ENCODE peak calls at places on chromosomes 1 and 21, in seven cellular contexts. One of them, this sample, is unnamed.

GRCh38 chr1:46039571-46040052 is 92.8 kb downstream of the PIK3R3 start:
- DNase-seq in left ventricle myocardium inferior: no peak
- DNase-seq in AG09319: peak; percentile 42
- DNase-seq in GM12864: no peak
- DNase-seq in AG04450: no peak
- DNase-seq in MCF 10A: peak; percentile 95
- DNase-seq in spleen: no peak
- DNase-seq in this sample: no peak

GRCh38 chr21:34574581-34574980 is 40.3 kb downstream of the RCAN1 start:
- DNase-seq in AG04450: no peak
- DNase-seq in spleen: no peak
- DNase-seq in left ventricle myocardium inferior: no peak
- DNase-seq in AG09319: no peak
- DNase-seq in MCF 10A: no peak
- DNase-seq in GM12864: no peak
- DNase-seq in this sample: no peak

GRCh38 chr1:2530501-2531361 is 668 bp upstream of the HES5 start:
- DNase-seq in AG09319: no peak
- DNase-seq in GM12864: no peak
- DNase-seq in AG04450: no peak
- DNase-seq in MCF 10A: peak; percentile 72
- DNase-seq in left ventricle myocardium inferior: no peak
- DNase-seq in spleen: no peak
- DNase-seq in this sample: no peak

GRCh38 chr1:228165372-228166169 is at the start of gene IBA57:
- DNase-seq in AG09319: peak; percentile 99
- DNase-seq in GM12864: peak; percentile 95
- DNase-seq in MCF 10A: peak; percentile 100
- DNase-seq in AG04450: peak; percentile 97
- DNase-seq in left ventricle myocardium inferior: peak; percentile 100
- DNase-seq in spleen: peak; percentile 100
- DNase-seq in this sample: peak; percentile 99

GRCh38 chr1:10573446-10573845 is 98.7 kb downstream of the PEX14 start:
- DNase-seq in left ventricle myocardium inferior: no peak
- DNase-seq in AG04450: no peak
- DNase-seq in spleen: no peak
- DNase-seq in AG09319: no peak
- DNase-seq in GM12864: no peak
- DNase-seq in MCF 10A: no peak
- DNase-seq in this sample: no peak

GRCh38 chr1:21254335-21254951 is 35.8 kb downstream of the ECE1 start:
- DNase-seq in MCF 10A: no peak
- DNase-seq in GM12864: no peak
- DNase-seq in AG04450: no peak
- DNase-seq in spleen: no peak
- DNase-seq in left ventricle myocardium inferior: peak; percentile 65
- DNase-seq in AG09319: no peak
- DNase-seq in this sample: no peak

GRCh38 chr1:100037665-100038400 is 68.0 kb downstream of the SLC35A3 start:
- DNase-seq in MCF 10A: peak; percentile 84
- DNase-seq in AG09319: peak; percentile 59
- DNase-seq in left ventricle myocardium inferior: peak; percentile 92
- DNase-seq in spleen: peak; percentile 98
- DNase-seq in GM12864: peak; percentile 68
- DNase-seq in AG04450: peak; percentile 52
- DNase-seq in this sample: peak; percentile 94

GRCh38 chr21:46253610-46254124 is 25.1 kb upstream of the LSS start:
- DNase-seq in GM12864: peak; percentile 63
- DNase-seq in left ventricle myocardium inferior: no peak
- DNase-seq in MCF 10A: no peak
- DNase-seq in spleen: no peak
- DNase-seq in AG04450: no peak
- DNase-seq in AG09319: no peak
- DNase-seq in this sample: peak; percentile 83

GRCh38 chr1:53025034-53025777 is 36.8 kb upstream of the PODN start:
- DNase-seq in left ventricle myocardium inferior: peak; percentile 31
- DNase-seq in MCF 10A: peak; percentile 74
- DNase-seq in spleen: no peak
- DNase-seq in AG04450: no peak
- DNase-seq in GM12864: no peak
- DNase-seq in AG09319: peak; percentile 52
- DNase-seq in this sample: no peak

GRCh38 chr1:52636701-52637695 is 4.0 kb downstream of the SHISAL2A start:
- DNase-seq in AG09319: no peak
- DNase-seq in left ventricle myocardium inferior: no peak
- DNase-seq in spleen: peak; percentile 89
- DNase-seq in MCF 10A: peak; percentile 27
- DNase-seq in AG04450: no peak
- DNase-seq in GM12864: peak; percentile 86
- DNase-seq in this sample: peak; percentile 89

GRCh38 chr1:11655263-11656079 is 794 bp downstream of the FBXO44 start:
- DNase-seq in left ventricle myocardium inferior: no peak
- DNase-seq in MCF 10A: no peak
- DNase-seq in GM12864: no peak
- DNase-seq in AG09319: no peak
- DNase-seq in AG04450: no peak
- DNase-seq in spleen: peak; percentile 71
- DNase-seq in this sample: no peak

GRCh38 chr1:216464489-216464888 is 41.2 kb upstream of the USH2A start:
- DNase-seq in left ventricle myocardium inferior: no peak
- DNase-seq in AG09319: peak; percentile 57
- DNase-seq in spleen: no peak
- DNase-seq in MCF 10A: peak; percentile 84
- DNase-seq in GM12864: no peak
- DNase-seq in AG04450: peak; percentile 88
- DNase-seq in this sample: no peak

GRCh38 chr1:179745131-179745611 is 2.1 kb downstream of the FAM163A start:
- DNase-seq in MCF 10A: no peak
- DNase-seq in GM12864: no peak
- DNase-seq in left ventricle myocardium inferior: no peak
- DNase-seq in AG09319: no peak
- DNase-seq in AG04450: no peak
- DNase-seq in spleen: no peak
- DNase-seq in this sample: no peak

GRCh38 chr1:43039228-43040055 is 80.8 kb upstream of the SLC2A1 start:
- DNase-seq in left ventricle myocardium inferior: no peak
- DNase-seq in AG09319: no peak
- DNase-seq in AG04450: no peak
- DNase-seq in GM12864: no peak
- DNase-seq in MCF 10A: no peak
- DNase-seq in spleen: no peak
- DNase-seq in this sample: no peak

GRCh38 chr1:83546863-83547262 is 452.1 kb downstream of the TTLL7 start:
- DNase-seq in GM12864: no peak
- DNase-seq in left ventricle myocardium inferior: no peak
- DNase-seq in AG04450: no peak
- DNase-seq in MCF 10A: peak; percentile 27
- DNase-seq in spleen: no peak
- DNase-seq in AG09319: peak; percentile 22
- DNase-seq in this sample: no peak

GRCh38 chr1:199774433-199775089 is 252.9 kb upstream of the NR5A2 start:
- DNase-seq in GM12864: no peak
- DNase-seq in AG04450: peak; percentile 23
- DNase-seq in MCF 10A: peak; percentile 93
- DNase-seq in spleen: no peak
- DNase-seq in AG09319: no peak
- DNase-seq in left ventricle myocardium inferior: no peak
- DNase-seq in this sample: no peak

GRCh38 chr1:15739745-15740144 is 2.6 kb upstream of the TMEM82 start:
- DNase-seq in left ventricle myocardium inferior: no peak
- DNase-seq in GM12864: no peak
- DNase-seq in AG09319: no peak
- DNase-seq in MCF 10A: no peak
- DNase-seq in spleen: no peak
- DNase-seq in AG04450: no peak
- DNase-seq in this sample: peak; percentile 9

GRCh38 chr1:201490708-201491131 is 16.2 kb downstream of the CSRP1 start:
- DNase-seq in left ventricle myocardium inferior: no peak
- DNase-seq in AG09319: no peak
- DNase-seq in GM12864: no peak
- DNase-seq in MCF 10A: no peak
- DNase-seq in AG04450: no peak
- DNase-seq in spleen: no peak
- DNase-seq in this sample: no peak

GRCh38 chr1:219446288-219446687 is 166.6 kb downstream of the ZC3H11B start:
- DNase-seq in AG09319: no peak
- DNase-seq in GM12864: no peak
- DNase-seq in spleen: no peak
- DNase-seq in MCF 10A: no peak
- DNase-seq in AG04450: no peak
- DNase-seq in left ventricle myocardium inferior: no peak
- DNase-seq in this sample: no peak

GRCh38 chr1:28281608-28282425 is 22.5 kb downstream of the SESN2 start:
- DNase-seq in MCF 10A: no peak
- DNase-seq in AG04450: no peak
- DNase-seq in GM12864: no peak
- DNase-seq in spleen: no peak
- DNase-seq in AG09319: no peak
- DNase-seq in left ventricle myocardium inferior: no peak
- DNase-seq in this sample: no peak

GRCh38 chr1:247089616-247090375 is 11.2 kb upstream of the ZNF670 start:
- DNase-seq in left ventricle myocardium inferior: no peak
- DNase-seq in AG04450: no peak
- DNase-seq in GM12864: no peak
- DNase-seq in MCF 10A: no peak
- DNase-seq in spleen: peak; percentile 67
- DNase-seq in AG09319: no peak
- DNase-seq in this sample: no peak

GRCh38 chr1:45442272-45442671 is 48.7 kb downstream of the TESK2 start:
- DNase-seq in AG09319: no peak
- DNase-seq in MCF 10A: peak; percentile 21
- DNase-seq in spleen: no peak
- DNase-seq in left ventricle myocardium inferior: no peak
- DNase-seq in AG04450: peak; percentile 48
- DNase-seq in GM12864: no peak
- DNase-seq in this sample: no peak

GRCh38 chr1:24705260-24706073 is 39.8 kb upstream of the CLIC4 start:
- DNase-seq in AG09319: peak; percentile 31
- DNase-seq in spleen: peak; percentile 80
- DNase-seq in GM12864: no peak
- DNase-seq in AG04450: peak; percentile 87
- DNase-seq in MCF 10A: peak; percentile 98
- DNase-seq in left ventricle myocardium inferior: peak; percentile 82
- DNase-seq in this sample: peak; percentile 49

GRCh38 chr1:211267204-211267857 is 8.2 kb downstream of the RCOR3 start:
- DNase-seq in AG04450: no peak
- DNase-seq in left ventricle myocardium inferior: no peak
- DNase-seq in AG09319: no peak
- DNase-seq in MCF 10A: no peak
- DNase-seq in spleen: no peak
- DNase-seq in GM12864: no peak
- DNase-seq in this sample: no peak

GRCh38 chr1:209207701-209208286 is 375.7 kb upstream of the CAMK1G start:
- DNase-seq in left ventricle myocardium inferior: peak; percentile 55
- DNase-seq in AG04450: peak; percentile 15
- DNase-seq in GM12864: peak; percentile 30
- DNase-seq in MCF 10A: peak; percentile 83
- DNase-seq in spleen: peak; percentile 77
- DNase-seq in AG09319: peak; percentile 16
- DNase-seq in this sample: peak; percentile 58

GRCh38 chr1:25565188-25565591 is 21.8 kb downstream of the LDLRAP1 start:
- DNase-seq in AG09319: no peak
- DNase-seq in GM12864: no peak
- DNase-seq in spleen: no peak
- DNase-seq in AG04450: no peak
- DNase-seq in MCF 10A: no peak
- DNase-seq in left ventricle myocardium inferior: no peak
- DNase-seq in this sample: peak; percentile 78

GRCh38 chr1:45050931-45051748 is 39.1 kb downstream of the UROD start:
- DNase-seq in AG04450: no peak
- DNase-seq in left ventricle myocardium inferior: no peak
- DNase-seq in MCF 10A: no peak
- DNase-seq in AG09319: no peak
- DNase-seq in GM12864: no peak
- DNase-seq in spleen: no peak
- DNase-seq in this sample: no peak

GRCh38 chr1:160534823-160535605 is 12.0 kb upstream of the SLAMF6 start:
- DNase-seq in AG04450: no peak
- DNase-seq in AG09319: no peak
- DNase-seq in spleen: no peak
- DNase-seq in GM12864: no peak
- DNase-seq in MCF 10A: no peak
- DNase-seq in left ventricle myocardium inferior: no peak
- DNase-seq in this sample: no peak
- TF ChIP-seq CTCF in AG04450: no peak
- TF ChIP-seq CTCF in AG09319: no peak
- TF ChIP-seq CTCF in spleen: no peak
- TF ChIP-seq CTCF in GM12864: no peak
- TF ChIP-seq CTCF in MCF 10A: no peak
- TF ChIP-seq CTCF in left ventricle myocardium inferior: no peak
- TF ChIP-seq CTCF in this sample: peak; percentile 13

GRCh38 chr1:4172659-4173599 is 272.9 kb upstream of the C1orf174 start:
- DNase-seq in left ventricle myocardium inferior: no peak
- DNase-seq in spleen: peak; percentile 54
- DNase-seq in AG04450: no peak
- DNase-seq in GM12864: peak; percentile 8
- DNase-seq in AG09319: no peak
- DNase-seq in MCF 10A: no peak
- DNase-seq in this sample: peak; percentile 76
- TF ChIP-seq CTCF in left ventricle myocardium inferior: no peak
- TF ChIP-seq CTCF in spleen: peak; percentile 18
- TF ChIP-seq CTCF in AG04450: no peak
- TF ChIP-seq CTCF in GM12864: peak; percentile 54
- TF ChIP-seq CTCF in AG09319: no peak
- TF ChIP-seq CTCF in MCF 10A: no peak
- TF ChIP-seq CTCF in this sample: peak; percentile 44

GRCh38 chr1:16907870-16908758 is 12.3 kb downstream of the RNU1-2 start:
- DNase-seq in AG09319: no peak
- DNase-seq in spleen: peak; percentile 54
- DNase-seq in MCF 10A: no peak
- DNase-seq in left ventricle myocardium inferior: no peak
- DNase-seq in AG04450: no peak
- DNase-seq in GM12864: no peak
- DNase-seq in this sample: no peak
- TF ChIP-seq CTCF in AG09319: no peak
- TF ChIP-seq CTCF in spleen: no peak
- TF ChIP-seq CTCF in MCF 10A: no peak
- TF ChIP-seq CTCF in left ventricle myocardium inferior: no peak
- TF ChIP-seq CTCF in AG04450: no peak
- TF ChIP-seq CTCF in GM12864: no peak
- TF ChIP-seq CTCF in this sample: no peak

GRCh38 chr1:151914076-151914475 is 4.8 kb upstream of the THEM4 start:
- DNase-seq in left ventricle myocardium inferior: no peak
- DNase-seq in MCF 10A: no peak
- DNase-seq in GM12864: no peak
- DNase-seq in AG04450: no peak
- DNase-seq in AG09319: no peak
- DNase-seq in spleen: no peak
- DNase-seq in this sample: no peak
- TF ChIP-seq CTCF in left ventricle myocardium inferior: no peak
- TF ChIP-seq CTCF in MCF 10A: no peak
- TF ChIP-seq CTCF in GM12864: no peak
- TF ChIP-seq CTCF in AG04450: no peak
- TF ChIP-seq CTCF in AG09319: no peak
- TF ChIP-seq CTCF in spleen: no peak
- TF ChIP-seq CTCF in this sample: no peak